ENCODE peak calls at places on chromosome 1, in five cellular contexts. L is transverse colon, H is tibial artery, V is cardiac muscle cell, D is body of pancreas. G is an unnamed sample. For H3K4me1, the result is how much of the 10 kb centered on the place peaks cover.

GRCh38 chr1:205500240-205501218 is 3.9 kb upstream of the CDK18 start:
- DNase-seq in L (no peak), H (no peak), V (no peak), D (no peak), G (peak)

GRCh38 chr1:21567241-21568005 is 58.2 kb downstream of the ALPL start:
- DNase-seq in L (no peak), H (no peak), V (no peak), D (no peak), G (peak)

GRCh38 chr1:185998391-185998790 is 264.2 kb downstream of the HMCN1 start:
- DNase-seq in L (no peak), H (no peak), V (no peak), D (no peak), G (peak)

GRCh38 chr1:21468597-21468996 is 28.7 kb downstream of the NBPF3 start:
- DNase-seq in L (no peak), H (no peak), V (peak), D (peak), G (peak)

GRCh38 chr1:52238887-52239707 is 97.2 kb downstream of the ZFYVE9 start:
- DNase-seq in L (no peak), H (no peak), V (no peak), D (no peak), G (peak)

GRCh38 chr1:61244114-61244513 is 161.8 kb downstream of the NFIA start:
- DNase-seq in L (no peak), H (no peak), V (no peak), D (no peak), G (peak)

GRCh38 chr1:224433671-224434446 is 738 bp downstream of the WDR26 start:
- DNase-seq in L (peak), H (peak), V (peak), D (peak), G (no peak)

GRCh38 chr1:65147424-65148177 is 402 bp upstream of the AK4 start:
- DNase-seq in L (peak), H (peak), V (peak), D (peak), G (peak)

GRCh38 chr1:152436593-152437338 is 22.7 kb upstream of the CRNN start:
- DNase-seq in L (no peak), H (no peak), V (no peak), D (no peak), G (peak)

GRCh38 chr1:66809736-66810326 is 8.8 kb upstream of the INSL5 start:
- DNase-seq in L (no peak), H (no peak), V (no peak), D (no peak), G (no peak)

GRCh38 chr1:226798427-226799411 is 59.6 kb upstream of the ITPKB start:
- DNase-seq in L (peak), H (no peak), V (no peak), D (no peak), G (no peak)

GRCh38 chr1:6965914-6966241 is 180.6 kb downstream of the CAMTA1 start:
- DNase-seq in L (no peak), H (no peak), V (no peak), D (no peak), G (no peak)

GRCh38 chr1:199084293-199084692 is 445.5 kb downstream of the PTPRC start:
- DNase-seq in L (no peak), H (no peak), V (peak), D (no peak), G (no peak)

GRCh38 chr1:217586586-217586985 is 44.3 kb downstream of the GPATCH2 start:
- DNase-seq in L (no peak), H (no peak), V (no peak), D (no peak), G (no peak)

GRCh38 chr1:209601809-209602657 is 18.5 kb downstream of the CAMK1G start:
- DNase-seq in L (peak), H (no peak), V (peak), D (peak), G (peak)

GRCh38 chr1:174872615-174873058 is 127.1 kb upstream of the CACYBP start:
- DNase-seq in L (no peak), H (no peak), V (no peak), D (no peak), G (peak)

GRCh38 chr1:58881471-58881994 is 97.7 kb upstream of the JUN start:
- DNase-seq in L (peak), H (peak), V (no peak), D (peak), G (peak)

GRCh38 chr1:7186382-7187120 is 401.3 kb downstream of the CAMTA1 start:
- DNase-seq in L (no peak), H (no peak), V (no peak), D (no peak), G (no peak)

DNA sequence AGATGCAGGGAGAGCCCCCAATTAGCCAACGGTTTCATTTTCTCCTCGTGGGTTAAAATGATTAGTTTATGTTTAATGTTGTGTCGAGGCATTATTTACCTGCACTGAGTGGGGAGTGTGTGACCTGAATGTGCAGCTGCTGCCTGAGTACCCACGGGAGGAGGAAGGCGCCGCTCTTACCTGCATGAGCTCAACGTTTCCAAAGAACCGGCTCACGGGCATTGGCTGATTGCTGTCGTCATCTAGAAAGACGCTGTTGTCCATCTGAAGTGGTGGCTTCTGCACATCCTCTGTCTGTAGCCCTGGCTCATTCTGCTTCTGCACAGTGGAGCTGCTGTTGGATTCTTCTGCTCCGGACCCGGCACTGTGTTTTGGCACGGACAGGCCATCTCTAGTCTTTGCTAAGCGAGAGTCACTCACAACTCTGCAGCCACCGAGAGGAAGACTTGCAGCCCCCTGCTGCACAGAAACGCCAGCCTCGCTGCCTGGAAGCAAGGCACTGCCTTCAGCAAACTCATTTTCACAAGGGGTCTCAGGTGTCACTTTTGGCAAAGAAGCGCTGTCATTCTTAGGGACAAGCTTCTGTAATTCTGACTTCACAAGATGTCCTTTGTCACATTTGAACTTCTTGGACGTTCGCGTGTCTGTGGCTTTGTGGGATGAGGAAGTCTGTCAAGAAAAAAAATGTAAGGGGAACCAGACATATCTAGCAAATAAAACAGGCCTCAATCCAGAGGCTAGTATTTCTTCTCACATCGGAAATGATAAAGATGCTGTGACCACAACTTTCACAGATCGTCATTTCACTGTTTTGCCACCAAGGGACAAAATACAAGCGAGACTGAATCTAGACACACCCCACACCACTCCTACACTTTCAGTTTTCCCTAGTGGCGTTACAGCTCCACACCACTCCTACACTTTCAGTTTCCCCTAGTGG is 9.4 kb downstream of the C1orf174 start:
- DNase-seq in L (no peak), H (no peak), V (no peak), D (no peak), G (no peak)
- H3K27ac ChIP-seq in L (no peak), H (no peak), V (no peak), D (no peak), G (no peak)

GRCh38 chr1:11860586-11860985 is 1.8 kb upstream of the NPPB start:
- DNase-seq in L (no peak), H (no peak), V (no peak), D (no peak), G (no peak)
- TF ChIP-seq CTCF in L (no peak), H (no peak), V (no peak), D (no peak), G (no peak)

GRCh38 chr1:115491303-115492018 is 150.3 kb upstream of the VANGL1 start:
- DNase-seq in L (no peak), H (no peak), V (no peak), D (no peak), G (no peak)
- H3K4me1 ChIP-seq in L (under half), H (under half), V (under half), D (under half), G (under half)

DNA sequence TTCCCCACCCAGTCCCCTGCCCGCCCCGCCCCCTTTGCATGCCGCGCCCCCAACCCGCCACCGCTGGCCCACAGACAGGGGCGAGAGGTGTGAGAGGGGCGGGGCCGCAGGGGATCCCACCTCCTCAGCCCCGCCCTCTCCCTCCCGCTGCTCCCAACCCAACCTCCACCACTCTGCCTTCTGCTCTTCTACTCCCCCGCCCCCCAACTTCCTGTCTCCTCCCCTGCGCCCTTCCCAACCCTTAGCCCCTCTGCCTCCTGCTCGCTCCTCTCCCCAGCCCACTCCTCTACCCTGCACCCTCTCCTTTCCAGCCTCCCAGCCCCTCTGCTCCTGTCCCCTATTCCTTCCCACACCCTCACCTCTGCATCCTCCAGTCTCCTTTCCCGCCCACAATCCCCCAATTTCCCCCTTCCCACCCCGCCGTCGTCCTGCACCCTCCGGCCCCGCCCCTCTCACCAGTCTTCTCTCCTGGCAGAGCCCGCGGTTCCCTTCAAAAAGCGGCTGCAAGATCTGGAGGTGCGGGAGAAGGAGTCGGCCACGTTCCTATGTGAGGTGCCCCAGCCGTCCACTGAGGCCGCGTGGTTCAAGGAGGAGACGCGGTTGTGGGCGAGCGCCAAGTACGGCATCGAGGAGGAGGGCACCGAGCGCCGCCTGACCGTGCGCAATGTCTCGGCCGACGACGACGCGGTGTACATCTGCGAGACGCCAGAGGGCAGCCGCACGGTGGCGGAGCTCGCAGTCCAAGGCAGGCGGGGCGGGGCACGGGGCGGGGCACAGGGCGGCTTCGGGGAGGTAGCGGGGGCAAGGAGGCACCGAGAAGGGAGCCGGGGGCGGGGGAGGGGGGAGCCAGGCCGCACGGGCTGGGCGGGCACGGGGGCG is 5.4 kb downstream of the OBSCN start:
- DNase-seq in L (peak), H (peak), V (peak), D (peak), G (peak)
- H3K27ac ChIP-seq in L (peak), H (no peak), V (peak), D (no peak), G (peak)

DNA sequence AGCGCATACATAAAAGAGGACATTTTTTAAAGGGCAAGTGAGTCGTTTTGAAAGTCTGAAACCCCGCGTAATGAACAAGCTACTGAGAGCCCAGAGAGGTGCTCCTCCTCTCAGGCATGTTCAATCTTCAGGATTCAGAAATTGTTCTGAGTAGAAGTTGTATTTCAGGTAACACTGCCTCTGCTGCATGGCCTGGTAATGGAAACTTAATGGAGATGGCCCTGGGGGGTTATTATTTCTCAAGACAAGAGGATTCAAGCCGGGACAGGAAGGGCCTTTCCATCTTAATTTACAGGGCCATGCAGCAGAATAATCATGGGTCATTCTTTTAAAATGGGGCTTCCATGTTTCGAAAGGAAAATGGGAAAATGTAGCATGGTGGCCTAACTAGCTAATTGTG is 42.1 kb upstream of the MARK1 start:
- DNase-seq in L (no peak), H (no peak), V (no peak), D (no peak), G (no peak)
- TF ChIP-seq CTCF in L (no peak), H (no peak), V (no peak), D (no peak), G (no peak)

G was measured in PC-3.